ENCODE peak calls at places on chromosomes 5 and 9, in six cellular contexts. S is neural progenitor cell, D is endodermal cell, K is AG08396, G is trophoblast cell, I is left kidney. H is an unnamed sample.

GRCh38 chr5:127506616-127507015 is 10.8 kb upstream of the PRRC1 start:
- DNase-seq in S (no peak), D (peak), K (no peak), G (no peak), I (no peak), H (no peak)

GRCh38 chr5:138149530-138149929 is 10.3 kb upstream of the NME5 start:
- DNase-seq in S (no peak), D (peak), K (no peak), G (no peak), I (peak), H (peak)

GRCh38 chr9:103942171-103942570 is 151.9 kb upstream of the SMC2 start:
- DNase-seq in S (no peak), D (no peak), K (no peak), G (no peak), I (no peak), H (no peak)

GRCh38 chr5:166772770-166773169 is 1518.7 kb upstream of the WWC1 start:
- DNase-seq in S (no peak), D (no peak), K (no peak), G (peak), I (no peak), H (no peak)

GRCh38 chr5:107466233-107466769 is 204.4 kb downstream of the EFNA5 start:
- DNase-seq in S (peak), D (peak), K (no peak), G (peak), I (peak), H (peak)

GRCh38 chr9:79164396-79164795 is 407.4 kb upstream of the TLE4 start:
- DNase-seq in S (no peak), D (no peak), K (no peak), G (no peak), I (no peak), H (no peak)

GRCh38 chr9:136532799-136533774 is 12.8 kb downstream of the NOTCH1 start:
- DNase-seq in S (no peak), D (no peak), K (no peak), G (no peak), I (peak), H (no peak)

GRCh38 chr9:7676757-7677156 is 122.8 kb downstream of the DMAC1 start:
- DNase-seq in S (no peak), D (no peak), K (no peak), G (no peak), I (no peak), H (no peak)

GRCh38 chr5:14155075-14155474 is 11.9 kb downstream of the TRIO start:
- DNase-seq in S (no peak), D (no peak), K (no peak), G (peak), I (no peak), H (no peak)

GRCh38 chr9:105672711-105673234 is 10.5 kb downstream of the TAL2 start:
- DNase-seq in S (no peak), D (no peak), K (no peak), G (no peak), I (no peak), H (no peak)

GRCh38 chr5:173556142-173557028 is 60.1 kb downstream of the BOD1 start:
- DNase-seq in S (peak), D (peak), K (no peak), G (no peak), I (no peak), H (no peak)

GRCh38 chr5:31720811-31721345 is 81.9 kb downstream of the PDZD2 start:
- DNase-seq in S (no peak), D (no peak), K (no peak), G (no peak), I (no peak), H (no peak)

GRCh38 chr9:129910628-129911567 is 75.6 kb downstream of the USP20 start:
- DNase-seq in S (no peak), D (no peak), K (peak), G (peak), I (no peak), H (peak)

GRCh38 chr9:134693641-134694367 is 52.2 kb downstream of the COL5A1 start:
- DNase-seq in S (no peak), D (no peak), K (no peak), G (no peak), I (no peak), H (no peak)